ENCODE peak calls at places on chromosomes 6 and 20, in eight cellular contexts. P is non-pigmented ciliary epithelial cell; U is astrocyte of the spinal cord; E is GM06990; Y is activated CD8-positive, alpha-beta memory T cell treated with anti-CD3 and anti-CD28 coated beads for 24 hours; A is psoas muscle; X is KBM-7; R is activated T-cell treated with anti-CD3 and anti-CD28 coated beads, Interleukin-2, amount 50 U/mL, for 48 hours. N is an unnamed sample.

GRCh38 chr6:111551521-111552231 is 54.0 kb downstream of the TRAF3IP2 start:
- DNase-seq in P (no peak), U (no peak), E (no peak), Y (no peak), A (no peak), X (no peak), R (no peak), N (peak)

GRCh38 chr6:136566007-136566487 is 15.8 kb upstream of the MAP7 start:
- DNase-seq in P (no peak), U (no peak), E (no peak), Y (no peak), A (no peak), X (peak), R (no peak), N (no peak)

GRCh38 chr6:148208298-148208697 is 134.3 kb upstream of the SASH1 start:
- DNase-seq in P (no peak), U (no peak), E (no peak), Y (no peak), A (no peak), X (no peak), R (no peak), N (no peak)

GRCh38 chr6:101395345-101395744 is 1.8 kb downstream of the GRIK2 start:
- DNase-seq in P (no peak), U (no peak), E (no peak), Y (no peak), A (no peak), X (no peak), R (no peak), N (no peak)

GRCh38 chr6:136593748-136594490 is 43.7 kb upstream of the MAP7 start:
- DNase-seq in P (peak), U (peak), E (peak), Y (peak), A (no peak), X (peak), R (peak), N (peak)

GRCh38 chr6:42099340-42100028 is 42.9 kb downstream of the C6orf132 start:
- DNase-seq in P (peak), U (peak), E (no peak), Y (no peak), A (no peak), X (no peak), R (peak), N (peak)

GRCh38 chr6:130516604-130517003 is 150.8 kb downstream of the TMEM200A start:
- DNase-seq in P (no peak), U (no peak), E (no peak), Y (no peak), A (no peak), X (peak), R (no peak), N (no peak)

GRCh38 chr6:149064026-149065017 is 253.2 kb upstream of the TAB2 start:
- DNase-seq in P (no peak), U (no peak), E (no peak), Y (no peak), A (no peak), X (no peak), R (no peak), N (no peak)

GRCh38 chr20:49186535-49187329 is 1.4 kb downstream of the STAU1 start:
- DNase-seq in P (peak), U (peak), E (no peak), Y (peak), A (peak), X (peak), R (peak), N (peak)

GRCh38 chr20:19726126-19726525 is 31.9 kb upstream of the RIN2 start:
- DNase-seq in P (no peak), U (peak), E (no peak), Y (no peak), A (no peak), X (no peak), R (no peak), N (peak)

GRCh38 chr6:16129623-16130243 is 847 bp downstream of the MYLIP start:
- DNase-seq in P (no peak), U (peak), E (no peak), Y (peak), A (peak), X (peak), R (peak), N (peak)

GRCh38 chr6:144602523-144603180 is 317.5 kb downstream of the UTRN start:
- DNase-seq in P (no peak), U (no peak), E (no peak), Y (no peak), A (no peak), X (no peak), R (no peak), N (no peak)

GRCh38 chr20:46767127-46767761 is 57.8 kb downstream of the SLC2A10 start:
- DNase-seq in P (no peak), U (no peak), E (no peak), Y (no peak), A (no peak), X (peak), R (peak), N (peak)

GRCh38 chr6:169620171-169621125 is 81.4 kb downstream of the WDR27 start:
- DNase-seq in P (peak), U (peak), E (no peak), Y (no peak), A (no peak), X (no peak), R (no peak), N (peak)

GRCh38 chr20:20743511-20744169 is 31.2 kb upstream of the RALGAPA2 start:
- DNase-seq in P (no peak), U (peak), E (no peak), Y (no peak), A (peak), X (peak), R (no peak), N (no peak)

GRCh38 chr20:59495894-59496510 is 108.3 kb upstream of the PHACTR3 start:
- DNase-seq in P (peak), U (peak), E (peak), Y (peak), A (peak), X (peak), R (peak), N (peak)

GRCh38 chr6:74137910-74138309 is 441.9 kb downstream of the CD109 start:
- DNase-seq in P (peak), U (peak), E (no peak), Y (no peak), A (no peak), X (no peak), R (no peak), N (no peak)

GRCh38 chr6:105397987-105398386 is 4.9 kb downstream of the PREP start:
- DNase-seq in P (no peak), U (no peak), E (no peak), Y (no peak), A (no peak), X (no peak), R (no peak), N (no peak)

GRCh38 chr20:10090588-10091166 is 55.9 kb downstream of the ANKEF1 start:
- DNase-seq in P (no peak), U (peak), E (no peak), Y (no peak), A (peak), X (peak), R (peak), N (peak)

GRCh38 chr20:2691663-2692035 is 931 bp upstream of the EBF4 start:
- DNase-seq in P (no peak), U (no peak), E (no peak), Y (no peak), A (no peak), X (no peak), R (no peak), N (no peak)

GRCh38 chr20:13995841-13996240 is 525 bp downstream of the MACROD2 start:
- DNase-seq in P (no peak), U (peak), E (peak), Y (no peak), A (peak), X (no peak), R (peak), N (peak)

GRCh38 chr20:24764027-24764797 is 184.9 kb upstream of the CST7 start:
- DNase-seq in P (no peak), U (no peak), E (no peak), Y (peak), A (no peak), X (no peak), R (no peak), N (no peak)

GRCh38 chr6:24152014-24152413 is 26.0 kb downstream of the NRSN1 start:
- DNase-seq in P (no peak), U (no peak), E (no peak), Y (no peak), A (no peak), X (no peak), R (no peak), N (no peak)

N was measured in Daoy.